ENCODE peak calls at places on chromosome 4, in eight cellular contexts. I is hepatocyte, F is posterior vena cava, R is amniotic epithelial cell, Q is SW 1271, N is HAP-1, B is T-helper 1 cell, M is PC-3. C is an unnamed sample.

GRCh38 chr4:1505511-1506451 is 99.5 kb upstream of the NKX1-1 start:
- DNase-seq in R (no peak), F (peak), N (no peak), I (no peak), Q (no peak), M (no peak), B (no peak), C (no peak)

GRCh38 chr4:13403326-13403725 is 80.8 kb downstream of the RAB28 start:
- DNase-seq in M (no peak), R (no peak), Q (no peak), I (no peak), N (no peak), B (no peak), F (no peak), C (no peak)

GRCh38 chr4:126898815-126899214 is 733.9 kb upstream of the INTU start:
- DNase-seq in N (no peak), Q (no peak), M (no peak), I (no peak), F (no peak), B (no peak), R (no peak), C (no peak)

GRCh38 chr4:47933798-47934197 is 19.4 kb upstream of the NFXL1 start:
- DNase-seq in N (peak), F (no peak), Q (peak), I (peak), M (peak), R (peak), B (no peak), C (peak)

GRCh38 chr4:15349426-15349825 is 78.4 kb upstream of the C1QTNF7 start:
- DNase-seq in B (no peak), R (peak), I (no peak), F (no peak), Q (no peak), M (no peak), N (no peak), C (no peak)

GRCh38 chr4:791866-792630 is 33.9 kb downstream of the CPLX1 start:
- DNase-seq in F (peak), I (no peak), N (no peak), M (peak), Q (no peak), B (peak), R (peak), C (no peak)

GRCh38 chr4:75745192-75745591 is 20.8 kb downstream of the USO1 start:
- DNase-seq in M (no peak), I (peak), N (no peak), B (no peak), F (no peak), R (peak), Q (no peak), C (no peak)

GRCh38 chr4:7353846-7354610 is 80.7 kb downstream of the PSAPL1 start:
- DNase-seq in F (no peak), N (no peak), I (no peak), R (no peak), M (no peak), Q (no peak), B (no peak), C (no peak)

GRCh38 chr4:1043658-1044468 is 32.4 kb downstream of the FGFRL1 start:
- DNase-seq in R (peak), N (no peak), I (peak), F (peak), M (peak), Q (peak), B (no peak), C (peak)

GRCh38 chr4:8846046-8846720 is 25.5 kb downstream of the HMX1 start:
- DNase-seq in F (peak), I (no peak), M (no peak), B (no peak), N (no peak), Q (no peak), R (no peak), C (no peak)

GRCh38 chr4:41569957-41570356 is 32.0 kb downstream of the LIMCH1 start:
- DNase-seq in Q (no peak), N (no peak), I (no peak), F (no peak), M (no peak), R (no peak), B (no peak), C (no peak)

GRCh38 chr4:183797041-183797444 is 108.1 kb upstream of the STOX2 start:
- DNase-seq in N (peak), B (no peak), I (peak), Q (peak), R (no peak), M (no peak), F (no peak), C (peak)

GRCh38 chr4:141686929-141687328 is 50.5 kb downstream of the IL15 start:
- DNase-seq in N (no peak), F (no peak), R (no peak), M (peak), I (no peak), B (no peak), Q (no peak), C (peak)